ENCODE peak calls at places on chromosomes 7 and 10, in seven cellular contexts. N is body of pancreas; Q is stimulated activated CD4-positive, alpha-beta T cell treated with anti-CD3 and anti-CD28 coated beads, Interleukin-2, amount 100 ng/mL, for 24 hours; Y is RWPE1; E is HFF-Myc; K is astrocyte of the cerebellum; G is Caco-2. O is an unnamed sample.

GRCh38 chr7:1883834-1884582 is 213.9 kb downstream of the ELFN1 start:
- DNase-seq in N (no peak), Q (no peak), Y (no peak), E (no peak), K (no peak), G (no peak), O (no peak)

GRCh38 chr10:77881636-77882035 is 44.9 kb downstream of the DLG5 start:
- DNase-seq in N (no peak), Q (no peak), Y (no peak), E (no peak), K (no peak), G (no peak), O (peak)

GRCh38 chr10:27564381-27564780 is 60.3 kb downstream of the RAB18 start:
- DNase-seq in N (no peak), Q (no peak), Y (no peak), E (no peak), K (no peak), G (no peak), O (no peak)

GRCh38 chr7:18521236-18521589 is 25.7 kb downstream of the HDAC9 start:
- DNase-seq in N (no peak), Q (no peak), Y (no peak), E (no peak), K (no peak), G (no peak), O (no peak)

GRCh38 chr7:29035044-29035740 is 77.1 kb upstream of the TRIL start:
- DNase-seq in N (no peak), Q (no peak), Y (peak), E (no peak), K (peak), G (no peak), O (no peak)

GRCh38 chr7:155214328-155214986 is 83.2 kb upstream of the INSIG1 start:
- DNase-seq in N (peak), Q (no peak), Y (no peak), E (no peak), K (no peak), G (peak), O (peak)

GRCh38 chr10:127884501-127884900 is 8.2 kb downstream of the CLRN3 start:
- DNase-seq in N (no peak), Q (no peak), Y (no peak), E (no peak), K (no peak), G (no peak), O (no peak)

GRCh38 chr7:88218836-88219605 is 817 bp downstream of the SRI start:
- DNase-seq in N (peak), Q (peak), Y (peak), E (peak), K (peak), G (no peak), O (peak)

GRCh38 chr7:104179178-104179577 is 28.6 kb downstream of the ORC5 start:
- DNase-seq in N (no peak), Q (no peak), Y (no peak), E (no peak), K (no peak), G (no peak), O (no peak)

GRCh38 chr10:109931153-109931552 is 7.8 kb upstream of the XPNPEP1 start:
- DNase-seq in N (no peak), Q (no peak), Y (no peak), E (no peak), K (no peak), G (no peak), O (no peak)

GRCh38 chr10:95988702-95989101 is 54.7 kb upstream of the CCNJ start:
- DNase-seq in N (no peak), Q (no peak), Y (no peak), E (no peak), K (no peak), G (no peak), O (no peak)

GRCh38 chr7:25068814-25069213 is 56.2 kb downstream of the CYCS start:
- DNase-seq in N (no peak), Q (no peak), Y (no peak), E (no peak), K (no peak), G (no peak), O (peak)

GRCh38 chr7:140375808-140376730 is 22.3 kb downstream of the SLC37A3 start:
- DNase-seq in N (no peak), Q (no peak), Y (no peak), E (no peak), K (no peak), G (no peak), O (no peak)

GRCh38 chr7:22894585-22894984 is 71.9 kb upstream of the TOMM7 start:
- DNase-seq in N (peak), Q (no peak), Y (no peak), E (no peak), K (no peak), G (no peak), O (peak)

GRCh38 chr7:78529392-78529791 is 730.8 kb downstream of the PHTF2 start:
- DNase-seq in N (no peak), Q (no peak), Y (no peak), E (no peak), K (no peak), G (no peak), O (no peak)

GRCh38 chr10:43249962-43250624 is 16.8 kb downstream of the RASGEF1A start:
- DNase-seq in N (no peak), Q (no peak), Y (peak), E (no peak), K (no peak), G (peak), O (no peak)

GRCh38 chr7:8063706-8064297 is 95.2 kb downstream of the GLCCI1 start:
- DNase-seq in N (no peak), Q (no peak), Y (peak), E (peak), K (peak), G (no peak), O (no peak)

GRCh38 chr7:133545613-133546012 is 292.7 kb downstream of the EXOC4 start:
- DNase-seq in N (no peak), Q (no peak), Y (peak), E (no peak), K (peak), G (no peak), O (no peak)

GRCh38 chr10:124647421-124648130 is 96.6 kb downstream of the FAM53B start:
- DNase-seq in N (peak), Q (peak), Y (peak), E (peak), K (no peak), G (no peak), O (peak)

GRCh38 chr7:33905389-33906032 is at the start of gene BMPER:
- DNase-seq in N (peak), Q (peak), Y (peak), E (no peak), K (no peak), G (peak), O (peak)

GRCh38 chr7:158273138-158273651 is 314.4 kb downstream of the PTPRN2 start:
- DNase-seq in N (no peak), Q (no peak), Y (no peak), E (no peak), K (no peak), G (peak), O (no peak)

GRCh38 chr7:7395785-7396184 is 139.9 kb downstream of the COL28A1 start:
- DNase-seq in N (no peak), Q (no peak), Y (no peak), E (no peak), K (no peak), G (no peak), O (no peak)

GRCh38 chr10:87657370-87657769 is 2.3 kb upstream of the PAPSS2 start:
- DNase-seq in N (peak), Q (no peak), Y (no peak), E (no peak), K (no peak), G (no peak), O (no peak)

GRCh38 chr10:62475531-62475930 is 101.4 kb downstream of the ZNF365 start:
- DNase-seq in N (no peak), Q (no peak), Y (no peak), E (no peak), K (no peak), G (no peak), O (no peak)